ENCODE peak calls at places on chromosome 12, in six cellular contexts. E is dorsolateral prefrontal cortex, X is AG10803, D is mucosa of descending colon, S is lower leg skin, Z is fibroblast of pulmonary artery. T is an unnamed sample.

GRCh38 chr12:63075376-63076000 is 75.5 kb downstream of the AVPR1A start:
- DNase-seq in D (no peak), E (no peak), X (no peak), S (no peak), Z (no peak), T (no peak)

GRCh38 chr12:90940872-90941499 is 14.0 kb downstream of the CCER1 start:
- DNase-seq in Z (peak), D (no peak), X (peak), E (no peak), S (no peak), T (no peak)

GRCh38 chr12:41795910-41796309 is 348.8 kb downstream of the GXYLT1 start:
- DNase-seq in D (no peak), S (no peak), E (no peak), Z (no peak), X (no peak), T (no peak)

GRCh38 chr12:98228619-98229538 is 286.5 kb upstream of the TMPO start:
- DNase-seq in D (no peak), X (no peak), Z (no peak), E (no peak), S (no peak), T (no peak)

GRCh38 chr12:112096667-112097066 is 11.9 kb downstream of the NAA25 start:
- DNase-seq in E (no peak), X (peak), Z (peak), S (no peak), D (no peak), T (no peak)

GRCh38 chr12:17108877-17109520 is 503.0 kb upstream of the LMO3 start:
- DNase-seq in D (no peak), Z (no peak), E (no peak), X (no peak), S (no peak), T (no peak)

GRCh38 chr12:114403690-114404450 is 2.1 kb downstream of the TBX5 start:
- DNase-seq in S (no peak), Z (peak), D (no peak), X (no peak), E (no peak), T (no peak)

GRCh38 chr12:50985322-50985721 is 33.0 kb downstream of the HIGD1C start:
- DNase-seq in S (no peak), X (peak), E (no peak), Z (peak), D (peak), T (no peak)

GRCh38 chr12:10673660-10674384 is at the start of gene STYK1:
- DNase-seq in X (peak), D (peak), Z (peak), S (peak), E (no peak), T (peak)

GRCh38 chr12:22255097-22255496 is 79.4 kb downstream of the ST8SIA1 start:
- DNase-seq in D (no peak), X (no peak), Z (no peak), E (no peak), S (no peak), T (no peak)

GRCh38 chr12:84785951-84786350 is 126.6 kb downstream of the SLC6A15 start:
- DNase-seq in X (peak), S (no peak), Z (no peak), D (no peak), E (no peak), T (no peak)

GRCh38 chr12:57474430-57474829 is 5.2 kb downstream of the ARHGAP9 start:
- DNase-seq in S (no peak), X (no peak), D (no peak), Z (no peak), E (no peak), T (no peak)

GRCh38 chr12:122245553-122245952 is 19.7 kb upstream of the DIABLO start:
- DNase-seq in X (no peak), D (no peak), Z (no peak), E (no peak), S (no peak), T (no peak)

GRCh38 chr12:107014050-107014449 is 27.1 kb upstream of the MTERF2 start:
- DNase-seq in Z (no peak), S (no peak), D (peak), X (no peak), E (no peak), T (no peak)

GRCh38 chr12:93325855-93326254 is 51.9 kb upstream of the NUDT4 start:
- DNase-seq in E (no peak), Z (peak), S (peak), X (peak), D (no peak), T (no peak)

GRCh38 chr12:9632766-9633165 is 25.1 kb upstream of the KLRB1 start:
- DNase-seq in E (no peak), D (no peak), S (no peak), Z (no peak), X (no peak), T (no peak)

GRCh38 chr12:131434208-131435125 is 276.4 kb upstream of the SFSWAP start:
- DNase-seq in X (no peak), Z (no peak), D (no peak), E (no peak), S (peak), T (no peak)

DNA sequence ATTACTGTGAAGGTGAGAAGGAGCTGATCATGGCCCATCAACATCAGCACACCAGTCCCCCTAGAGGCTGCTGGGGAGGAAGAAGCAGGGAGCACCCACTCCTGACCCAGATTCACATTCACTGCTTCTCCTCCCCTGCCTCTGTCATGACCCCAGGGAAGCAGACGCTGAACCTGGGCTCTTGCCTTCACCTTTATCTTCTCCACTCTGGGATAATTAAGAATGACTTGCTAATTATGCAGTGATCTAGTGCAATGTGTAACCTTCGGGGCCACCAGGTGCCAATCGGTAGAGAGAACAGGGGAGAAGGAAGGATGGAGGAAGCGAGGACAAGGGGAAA is 44.4 kb upstream of the IQSEC3 start:
- DNase-seq in S (peak), Z (no peak), D (no peak), E (no peak), X (no peak), T (no peak)
- TF ChIP-seq CTCF in S (no peak), Z (no peak), D (no peak), E (no peak), X (peak), T (no peak)

GRCh38 chr12:108374596-108375320 is 35.6 kb upstream of the CMKLR1 start:
- DNase-seq in E (peak), Z (no peak), S (no peak), D (no peak), X (no peak), T (no peak)
- TF ChIP-seq CTCF in E (no peak), Z (no peak), S (no peak), D (no peak), X (no peak), T (no peak)

GRCh38 chr12:73421832-73422231 is 1115.8 kb upstream of the ATXN7L3B start:
- DNase-seq in E (no peak), D (no peak), X (no peak), S (no peak), Z (no peak), T (no peak)
- TF ChIP-seq CTCF in E (no peak), D (no peak), X (no peak), S (no peak), Z (no peak), T (no peak)

DNA sequence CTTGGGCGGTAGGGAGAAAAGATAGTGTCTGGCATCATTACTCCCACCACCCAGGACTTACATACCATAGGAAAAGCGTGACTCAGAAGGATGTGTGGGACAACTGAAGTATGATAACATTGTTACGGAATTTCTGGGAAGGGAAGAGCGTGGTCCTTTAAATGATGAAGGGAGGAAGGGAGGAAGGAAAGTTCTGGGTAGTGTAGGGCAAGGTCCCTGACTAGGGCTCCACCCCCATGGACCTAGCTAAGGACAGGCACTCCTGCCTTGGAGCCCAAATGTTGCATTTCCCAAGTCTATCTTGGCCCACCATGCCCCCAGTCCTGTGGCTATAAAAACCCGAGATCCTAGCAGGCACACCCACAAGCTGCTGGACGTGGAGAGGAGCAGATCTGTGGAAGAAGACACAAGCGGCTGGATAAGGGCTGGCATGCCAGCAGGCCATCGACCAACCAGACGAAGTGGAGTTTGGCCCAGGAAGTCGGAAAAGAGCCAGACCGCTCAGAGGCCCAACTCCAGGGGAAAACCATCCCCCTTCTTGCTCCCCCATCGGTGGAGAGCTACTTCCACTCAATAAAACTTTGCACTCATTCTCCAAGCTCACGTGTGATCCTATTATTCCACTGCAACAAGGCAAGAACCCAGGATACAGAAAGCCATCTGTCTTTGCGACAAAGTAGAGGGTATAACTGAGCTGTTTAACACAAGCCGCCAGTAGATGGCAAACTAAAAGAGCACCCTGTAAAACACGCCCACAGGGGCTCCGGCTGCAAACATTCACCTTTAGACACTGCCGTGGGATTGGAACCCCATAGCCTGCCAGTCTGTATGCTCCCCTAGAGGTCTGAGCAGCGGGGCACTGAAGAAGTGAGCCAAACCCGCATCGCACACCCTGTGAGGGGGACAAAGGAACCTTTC is 23.0 kb upstream of the RAB21 start:
- DNase-seq in E (no peak), Z (peak), X (peak), D (no peak), S (peak), T (no peak)
- TF ChIP-seq CTCF in E (no peak), Z (no peak), X (no peak), D (no peak), S (no peak), T (no peak)

GRCh38 chr12:12636641-12637040 is 25.0 kb downstream of the CREBL2 start:
- DNase-seq in Z (no peak), X (no peak), E (no peak), D (no peak), S (no peak), T (no peak)
- TF ChIP-seq CTCF in Z (no peak), X (no peak), E (no peak), D (no peak), S (no peak), T (no peak)

GRCh38 chr12:113384778-113385177 is 18.9 kb downstream of the SDS start:
- DNase-seq in D (no peak), X (no peak), S (no peak), E (no peak), Z (no peak), T (no peak)
- TF ChIP-seq CTCF in D (no peak), X (no peak), S (no peak), E (no peak), Z (no peak), T (no peak)

GRCh38 chr12:78406776-78407335 is 457.7 kb upstream of the SYT1 start:
- DNase-seq in Z (peak), X (peak), D (no peak), E (no peak), S (no peak), T (no peak)
- TF ChIP-seq CTCF in Z (no peak), X (no peak), D (no peak), E (no peak), S (no peak), T (no peak)

GRCh38 chr12:31008241-31008711 is 65.4 kb upstream of the DDX11 start:
- DNase-seq in X (no peak), S (peak), E (no peak), D (no peak), Z (no peak), T (no peak)
- TF ChIP-seq CTCF in X (no peak), S (no peak), E (no peak), D (no peak), Z (no peak), T (no peak)

GRCh38 chr12:19967486-19967885 is 400.9 kb upstream of the PDE3A start:
- DNase-seq in X (peak), S (no peak), D (no peak), Z (peak), E (no peak), T (no peak)

GRCh38 chr12:19964549-19964948 is 403.8 kb upstream of the PDE3A start:
- DNase-seq in E (no peak), X (peak), S (no peak), Z (peak), D (no peak), T (no peak)

GRCh38 chr12:19965196-19966038 is 402.9 kb upstream of the PDE3A start:
- DNase-seq in S (no peak), Z (no peak), D (no peak), X (no peak), E (no peak), T (no peak)

GRCh38 chr12:19969476-19969875 is 398.9 kb upstream of the PDE3A start:
- DNase-seq in Z (no peak), X (no peak), E (no peak), D (no peak), S (no peak), T (no peak)

DNA sequence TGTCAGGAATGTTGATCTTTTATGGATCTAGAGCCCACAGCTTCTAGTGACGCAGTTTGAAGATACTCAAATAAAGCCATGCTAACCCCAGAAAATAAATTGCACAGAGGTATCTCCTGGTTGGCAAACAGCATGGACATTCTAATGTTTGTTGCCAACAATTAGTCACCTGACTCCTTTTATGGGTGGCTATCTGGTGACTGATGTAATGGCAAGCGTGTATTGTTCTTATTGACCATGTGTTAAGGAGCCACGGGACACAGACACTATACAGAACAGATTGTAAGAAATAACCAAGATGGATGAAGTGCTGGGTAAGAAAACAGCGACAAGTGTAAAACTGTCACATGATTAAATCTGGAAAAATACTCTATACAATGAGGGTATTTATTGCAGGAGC is 401.3 kb upstream of the PDE3A start:
- DNase-seq in Z (peak), E (no peak), D (no peak), X (no peak), S (no peak), T (no peak)
- TF ChIP-seq CTCF in Z (no peak), E (no peak), D (no peak), X (no peak), S (no peak), T (no peak)